ENCODE peak calls at places on chromosomes 16 and 17, in four cellular contexts. I is SJCRH30, J is transverse colon, K is IMR-90. M is an unnamed sample.
A peak's percentile ranks its signal among the peaks of the same experiment; 100 is the strongest.

GRCh38 chr16:57258910-57259475 is 13.9 kb downstream of the ARL2BP start:
- DNase-seq in I (no peak), J (peak; percentile 4), K (no peak), M (no peak)

GRCh38 chr17:4261452-4261851 is 2.3 kb downstream of the ANKFY1 start:
- DNase-seq in I (no peak), J (no peak), K (no peak), M (no peak)

GRCh38 chr16:87570938-87571867 is 31.1 kb upstream of the JPH3 start:
- DNase-seq in I (peak; percentile 42), J (peak; percentile 66), K (peak; percentile 53), M (peak; percentile 90)

GRCh38 chr16:29881050-29881449 is 18.0 kb upstream of the CDIPT start:
- DNase-seq in I (no peak), J (no peak), K (no peak), M (no peak)

GRCh38 chr16:70750893-70751467 is 50.0 kb downstream of the VAC14 start:
- DNase-seq in I (no peak), J (peak; percentile 63), K (peak; percentile 99), M (peak; percentile 89)

GRCh38 chr17:1931759-1932579 is 93.2 kb downstream of the RTN4RL1 start:
- DNase-seq in I (peak; percentile 47), J (peak; percentile 25), K (peak; percentile 7), M (peak; percentile 72)

GRCh38 chr16:66618588-66618987 is 14.1 kb downstream of the CMTM3 start:
- DNase-seq in I (no peak), J (no peak), K (peak; percentile 98), M (no peak)

GRCh38 chr16:27446721-27447120 is 44.7 kb downstream of the IL21R start:
- DNase-seq in I (no peak), J (peak; percentile 47), K (no peak), M (no peak)

GRCh38 chr16:89973654-89974335 is 25.2 kb downstream of the DEF8 start:
- DNase-seq in I (no peak), J (peak; percentile 32), K (no peak), M (no peak)

GRCh38 chr17:37697331-37697730 is 47.5 kb downstream of the HNF1B start:
- DNase-seq in I (no peak), J (no peak), K (no peak), M (no peak)

GRCh38 chr16:77298638-77299360 is 99.6 kb downstream of the SYCE1L start:
- DNase-seq in I (no peak), J (no peak), K (peak; percentile 88), M (no peak)

GRCh38 chr17:15364615-15365014 is 23.2 kb upstream of the TEKT3 start:
- DNase-seq in I (no peak), J (no peak), K (no peak), M (no peak)

GRCh38 chr16:87383522-87384161 is at the start of gene FBXO31:
- DNase-seq in I (peak; percentile 89), J (peak; percentile 93), K (peak; percentile 94), M (peak; percentile 95)

GRCh38 chr17:73786286-73786743 is 142.1 kb upstream of the SDK2 start:
- DNase-seq in I (no peak), J (peak; percentile 79), K (no peak), M (no peak)

GRCh38 chr17:339193-340061 is 13.2 kb downstream of the RPH3AL start:
- DNase-seq in I (no peak), J (no peak), K (no peak), M (no peak)

GRCh38 chr17:45228121-45228941 is 6.6 kb downstream of the FMNL1 start:
- DNase-seq in I (peak; percentile 34), J (peak; percentile 13), K (no peak), M (no peak)

GRCh38 chr17:28335959-28336871 is 654 bp downstream of the TNFAIP1 start:
- DNase-seq in I (peak; percentile 86), J (peak; percentile 64), K (peak; percentile 94), M (peak; percentile 79)

GRCh38 chr17:43389022-43389947 is 9.5 kb upstream of the ARL4D start:
- DNase-seq in I (peak; percentile 74), J (peak; percentile 87), K (peak; percentile 79), M (peak; percentile 94)

GRCh38 chr17:41382396-41382795 is 290 bp upstream of the KRT34 start:
- DNase-seq in I (no peak), J (no peak), K (peak; percentile 45), M (no peak)

GRCh38 chr16:65121870-65122723 is at the start of gene CDH11:
- DNase-seq in I (peak; percentile 86), J (peak; percentile 38), K (peak; percentile 82), M (peak; percentile 89)

DNA sequence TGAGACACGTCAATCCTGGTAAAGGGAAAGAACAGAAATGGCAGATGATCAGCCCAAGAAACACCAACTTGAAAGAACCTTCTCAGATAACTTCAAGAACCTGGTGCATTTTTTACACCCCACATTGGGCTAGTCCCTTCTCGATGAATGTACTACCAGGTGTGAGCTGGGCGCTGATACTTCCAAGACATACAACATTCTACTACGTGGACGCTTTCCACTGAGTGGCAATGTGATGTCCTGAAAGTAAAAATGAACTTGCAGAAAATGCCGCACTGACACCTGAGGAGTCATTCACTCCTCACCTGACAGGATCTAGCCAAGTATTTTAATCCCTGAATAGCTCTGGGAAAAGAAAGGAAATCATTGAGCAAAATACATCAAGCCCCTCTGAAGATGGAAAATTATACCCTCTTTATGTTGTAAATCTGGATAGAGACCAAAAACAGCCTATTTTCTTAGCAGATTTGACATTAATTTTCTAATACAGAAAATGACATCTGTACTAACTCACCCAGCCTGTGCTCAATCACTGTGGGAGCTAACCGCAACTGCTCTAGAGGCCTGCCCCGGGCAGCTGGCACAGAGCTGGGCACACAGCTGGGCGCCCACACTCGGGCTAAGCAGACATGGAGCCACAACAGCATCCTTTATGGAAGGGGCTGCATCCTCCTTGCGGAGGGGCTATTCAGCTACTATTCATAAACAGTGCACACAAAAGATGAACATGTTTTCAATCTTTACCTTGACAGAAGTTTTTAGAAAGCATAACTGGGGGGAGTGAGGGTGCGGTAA is 16.2 kb downstream of the SNN start:
- DNase-seq in I (no peak), J (no peak), K (no peak), M (no peak)
- H3K4me1 ChIP-seq in I (peaks cover 55% of the 10 kb centered on the region), J (peaks cover 32% of the 10 kb centered on the region), K (peaks cover 19% of the 10 kb centered on the region), M (peaks cover 8% of the 10 kb centered on the region)

DNA sequence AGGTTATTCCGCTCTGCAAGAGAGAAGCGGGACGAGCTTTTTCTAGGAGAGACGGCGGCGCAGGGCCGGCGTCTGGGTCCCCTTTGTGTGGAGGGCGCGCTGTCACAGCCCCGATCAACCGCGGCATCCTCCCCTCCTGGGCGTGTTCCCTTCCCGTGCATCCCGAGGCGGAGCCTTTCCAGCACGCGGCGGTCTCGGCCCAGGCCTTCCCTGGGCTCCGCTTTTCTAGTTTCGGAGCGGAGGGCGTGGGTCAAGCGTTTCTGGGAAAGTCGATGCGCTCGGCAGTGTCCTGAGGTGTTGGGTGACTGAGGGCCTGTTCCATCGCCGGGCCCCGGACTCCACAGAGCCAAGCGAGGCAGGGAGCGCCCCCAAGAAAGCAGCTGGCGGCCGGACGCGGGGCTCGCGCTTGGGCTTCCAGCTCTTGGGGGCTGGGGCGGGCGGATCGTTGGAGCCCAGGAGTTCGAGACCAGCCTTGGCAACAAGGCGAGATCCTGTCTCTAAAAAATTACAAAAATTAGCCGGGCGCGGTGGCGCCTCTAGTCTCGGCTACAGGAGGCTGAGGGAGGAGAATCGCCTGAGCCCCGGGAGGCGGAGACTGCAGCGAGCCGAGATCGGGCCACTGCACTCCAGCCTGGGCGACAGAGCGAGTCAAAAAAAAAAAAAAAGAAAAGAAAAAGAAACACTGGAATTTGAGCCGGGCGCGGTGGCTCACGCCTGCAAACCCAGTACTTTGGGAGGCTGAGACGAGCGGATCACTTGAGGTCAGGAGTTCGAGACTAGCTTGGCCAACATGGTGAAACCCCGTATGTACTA is 825 bp downstream of the IFT140 start:
- DNase-seq in I (no peak), J (peak; percentile 12), K (no peak), M (no peak)
- H3K4me1 ChIP-seq in I (peaks cover 6% of the 10 kb centered on the region), J (peaks cover 45% of the 10 kb centered on the region), K (peaks cover 7% of the 10 kb centered on the region), M (no peaks in the 10 kb centered on the region)

GRCh38 chr17:63986842-63987615 is 11.1 kb upstream of the PRR29 start:
- DNase-seq in I (no peak), J (no peak), K (no peak), M (no peak)

GRCh38 chr17:63985387-63986140 is 12.6 kb upstream of the PRR29 start:
- DNase-seq in I (peak; percentile 38), J (no peak), K (no peak), M (peak; percentile 25)

GRCh38 chr17:63984651-63985386 is 12.1 kb upstream of the SCN4A start:
- DNase-seq in I (peak; percentile 83), J (peak; percentile 39), K (peak; percentile 91), M (peak; percentile 63)

GRCh38 chr17:63983326-63983725 is 10.6 kb upstream of the SCN4A start:
- DNase-seq in I (no peak), J (no peak), K (no peak), M (no peak)

GRCh38 chr17:63984206-63984605 is 11.5 kb upstream of the SCN4A start:
- DNase-seq in I (peak; percentile 49), J (no peak), K (peak; percentile 38), M (peak; percentile 24)
- H3K4me1 ChIP-seq in I (peaks cover 49% of the 10 kb centered on the region), J (peaks cover 35% of the 10 kb centered on the region), K (peaks cover 8% of the 10 kb centered on the region), M (peaks cover 9% of the 10 kb centered on the region)

GRCh38 chr17:65314212-65314611 is 177.0 kb downstream of the RGS9 start:
- DNase-seq in I (no peak), J (no peak), K (no peak), M (no peak)
- H3K4me1 ChIP-seq in I (peaks cover 13% of the 10 kb centered on the region), J (no peaks in the 10 kb centered on the region), K (no peaks in the 10 kb centered on the region), M (no peaks in the 10 kb centered on the region)

GRCh38 chr16:23520500-23520899 is 10.2 kb upstream of the GGA2 start:
- DNase-seq in I (no peak), J (no peak), K (no peak), M (no peak)

GRCh38 chr16:23521037-23521743 is 10.9 kb upstream of the GGA2 start:
- DNase-seq in I (no peak), J (no peak), K (no peak), M (no peak)

GRCh38 chr16:23518435-23518891 is 8.2 kb upstream of the GGA2 start:
- DNase-seq in I (no peak), J (no peak), K (peak; percentile 32), M (no peak)

GRCh38 chr16:23521965-23522364 is 11.7 kb upstream of the GGA2 start:
- DNase-seq in I (no peak), J (no peak), K (no peak), M (no peak)

DNA sequence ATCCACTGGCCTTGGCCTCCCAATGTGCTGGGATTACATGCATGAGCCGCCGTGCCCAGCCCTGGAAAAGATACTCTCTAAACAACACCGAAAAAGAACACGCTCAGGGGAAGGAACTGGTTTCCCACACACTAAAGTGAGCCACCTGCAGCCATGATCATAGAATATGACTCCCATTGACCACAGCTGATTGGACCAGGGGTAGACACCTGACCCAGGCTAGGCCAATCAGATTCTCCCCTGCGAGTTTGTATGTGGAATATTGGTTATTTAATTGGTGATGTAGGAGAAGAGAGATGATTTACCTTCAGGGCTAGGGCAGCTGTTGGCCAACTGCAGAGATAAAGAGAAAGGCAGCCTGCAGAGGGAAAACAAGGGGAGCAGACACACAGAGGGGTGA is 9.0 kb upstream of the GGA2 start:
- DNase-seq in I (no peak), J (no peak), K (no peak), M (no peak)
- H3K4me1 ChIP-seq in I (no peaks in the 10 kb centered on the region), J (peaks cover 4% of the 10 kb centered on the region), K (no peaks in the 10 kb centered on the region), M (no peaks in the 10 kb centered on the region)

M was measured in right cardiac atrium.